ENCODE peak calls at places on chromosome 5, in nine cellular contexts. One of them, this sample, is unnamed.

GRCh38 chr5:108730617-108731340 is 16.9 kb upstream of the FER start:
- DNase-seq in ELF-1: no peak
- DNase-seq in stimulated activated CD4-positive, alpha-beta T cell treated with anti-CD3 and anti-CD28 coated beads, Interleukin-2, amount 100 ng/mL, for 48 hours: no peak
- DNase-seq in hepatic stellate cell: no peak
- DNase-seq in SW480: no peak
- DNase-seq in globus pallidus: peak; percentile 31
- DNase-seq in SK-N-SH: no peak
- DNase-seq in activated CD4-positive, alpha-beta T cell treated with anti-CD3 and anti-CD28 coated beads, Interleukin-2, amount 50 U/mL, for 24 hours: no peak
- DNase-seq in GM12878: no peak
- DNase-seq in this sample: no peak

GRCh38 chr5:140296289-140296688 is 6.6 kb downstream of the PFDN1 start:
- DNase-seq in ELF-1: peak; percentile 29
- DNase-seq in stimulated activated CD4-positive, alpha-beta T cell treated with anti-CD3 and anti-CD28 coated beads, Interleukin-2, amount 100 ng/mL, for 48 hours: no peak
- DNase-seq in hepatic stellate cell: no peak
- DNase-seq in SW480: no peak
- DNase-seq in globus pallidus: no peak
- DNase-seq in SK-N-SH: no peak
- DNase-seq in activated CD4-positive, alpha-beta T cell treated with anti-CD3 and anti-CD28 coated beads, Interleukin-2, amount 50 U/mL, for 24 hours: no peak
- DNase-seq in GM12878: no peak
- DNase-seq in this sample: no peak

GRCh38 chr5:52859619-52860018 is 71.9 kb downstream of the ITGA1 start:
- DNase-seq in ELF-1: no peak
- DNase-seq in stimulated activated CD4-positive, alpha-beta T cell treated with anti-CD3 and anti-CD28 coated beads, Interleukin-2, amount 100 ng/mL, for 48 hours: no peak
- DNase-seq in hepatic stellate cell: peak; percentile 40
- DNase-seq in SW480: no peak
- DNase-seq in globus pallidus: no peak
- DNase-seq in SK-N-SH: peak; percentile 3
- DNase-seq in activated CD4-positive, alpha-beta T cell treated with anti-CD3 and anti-CD28 coated beads, Interleukin-2, amount 50 U/mL, for 24 hours: no peak
- DNase-seq in GM12878: no peak
- DNase-seq in this sample: peak; percentile 85

GRCh38 chr5:6790346-6790865 is 77.2 kb downstream of the TENT4A start:
- DNase-seq in ELF-1: no peak
- DNase-seq in stimulated activated CD4-positive, alpha-beta T cell treated with anti-CD3 and anti-CD28 coated beads, Interleukin-2, amount 100 ng/mL, for 48 hours: no peak
- DNase-seq in hepatic stellate cell: no peak
- DNase-seq in SW480: no peak
- DNase-seq in globus pallidus: no peak
- DNase-seq in SK-N-SH: no peak
- DNase-seq in activated CD4-positive, alpha-beta T cell treated with anti-CD3 and anti-CD28 coated beads, Interleukin-2, amount 50 U/mL, for 24 hours: no peak
- DNase-seq in GM12878: no peak
- DNase-seq in this sample: no peak

GRCh38 chr5:146107901-146108300 is 2.5 kb upstream of the PLAC8L1 start:
- DNase-seq in ELF-1: no peak
- DNase-seq in stimulated activated CD4-positive, alpha-beta T cell treated with anti-CD3 and anti-CD28 coated beads, Interleukin-2, amount 100 ng/mL, for 48 hours: no peak
- DNase-seq in hepatic stellate cell: no peak
- DNase-seq in SW480: no peak
- DNase-seq in globus pallidus: no peak
- DNase-seq in SK-N-SH: no peak
- DNase-seq in activated CD4-positive, alpha-beta T cell treated with anti-CD3 and anti-CD28 coated beads, Interleukin-2, amount 50 U/mL, for 24 hours: no peak
- DNase-seq in GM12878: no peak
- DNase-seq in this sample: peak; percentile 20

GRCh38 chr5:181224390-181225234 is 1.5 kb downstream of the TRIM41 start:
- DNase-seq in ELF-1: no peak
- DNase-seq in stimulated activated CD4-positive, alpha-beta T cell treated with anti-CD3 and anti-CD28 coated beads, Interleukin-2, amount 100 ng/mL, for 48 hours: no peak
- DNase-seq in hepatic stellate cell: no peak
- DNase-seq in SW480: no peak
- DNase-seq in globus pallidus: no peak
- DNase-seq in SK-N-SH: peak; percentile 38
- DNase-seq in activated CD4-positive, alpha-beta T cell treated with anti-CD3 and anti-CD28 coated beads, Interleukin-2, amount 50 U/mL, for 24 hours: no peak
- DNase-seq in GM12878: no peak
- DNase-seq in this sample: no peak

GRCh38 chr5:125660231-125660895 is 762.8 kb upstream of the GRAMD2B start:
- DNase-seq in ELF-1: no peak
- DNase-seq in stimulated activated CD4-positive, alpha-beta T cell treated with anti-CD3 and anti-CD28 coated beads, Interleukin-2, amount 100 ng/mL, for 48 hours: no peak
- DNase-seq in hepatic stellate cell: no peak
- DNase-seq in SW480: no peak
- DNase-seq in globus pallidus: no peak
- DNase-seq in SK-N-SH: no peak
- DNase-seq in activated CD4-positive, alpha-beta T cell treated with anti-CD3 and anti-CD28 coated beads, Interleukin-2, amount 50 U/mL, for 24 hours: no peak
- DNase-seq in GM12878: no peak
- DNase-seq in this sample: no peak

GRCh38 chr5:154968953-154969352 is 28.1 kb downstream of the MRPL22 start:
- DNase-seq in ELF-1: no peak
- DNase-seq in stimulated activated CD4-positive, alpha-beta T cell treated with anti-CD3 and anti-CD28 coated beads, Interleukin-2, amount 100 ng/mL, for 48 hours: no peak
- DNase-seq in hepatic stellate cell: no peak
- DNase-seq in SW480: no peak
- DNase-seq in globus pallidus: no peak
- DNase-seq in SK-N-SH: no peak
- DNase-seq in activated CD4-positive, alpha-beta T cell treated with anti-CD3 and anti-CD28 coated beads, Interleukin-2, amount 50 U/mL, for 24 hours: no peak
- DNase-seq in GM12878: no peak
- DNase-seq in this sample: no peak

GRCh38 chr5:93576994-93577575 is 3.9 kb downstream of the NR2F1-AS1 start:
- DNase-seq in ELF-1: no peak
- DNase-seq in stimulated activated CD4-positive, alpha-beta T cell treated with anti-CD3 and anti-CD28 coated beads, Interleukin-2, amount 100 ng/mL, for 48 hours: no peak
- DNase-seq in hepatic stellate cell: no peak
- DNase-seq in SW480: no peak
- DNase-seq in globus pallidus: no peak
- DNase-seq in SK-N-SH: no peak
- DNase-seq in activated CD4-positive, alpha-beta T cell treated with anti-CD3 and anti-CD28 coated beads, Interleukin-2, amount 50 U/mL, for 24 hours: no peak
- DNase-seq in GM12878: no peak
- DNase-seq in this sample: no peak

GRCh38 chr5:157952374-157952685 is 93.4 kb upstream of the CLINT1 start:
- DNase-seq in ELF-1: no peak
- DNase-seq in stimulated activated CD4-positive, alpha-beta T cell treated with anti-CD3 and anti-CD28 coated beads, Interleukin-2, amount 100 ng/mL, for 48 hours: no peak
- DNase-seq in hepatic stellate cell: no peak
- DNase-seq in SW480: no peak
- DNase-seq in globus pallidus: no peak
- DNase-seq in SK-N-SH: no peak
- DNase-seq in activated CD4-positive, alpha-beta T cell treated with anti-CD3 and anti-CD28 coated beads, Interleukin-2, amount 50 U/mL, for 24 hours: no peak
- DNase-seq in GM12878: no peak
- DNase-seq in this sample: no peak

GRCh38 chr5:28400076-28400475 is 1361.7 kb upstream of the CDH9 start:
- DNase-seq in ELF-1: no peak
- DNase-seq in stimulated activated CD4-positive, alpha-beta T cell treated with anti-CD3 and anti-CD28 coated beads, Interleukin-2, amount 100 ng/mL, for 48 hours: no peak
- DNase-seq in hepatic stellate cell: no peak
- DNase-seq in SW480: no peak
- DNase-seq in globus pallidus: no peak
- DNase-seq in SK-N-SH: no peak
- DNase-seq in activated CD4-positive, alpha-beta T cell treated with anti-CD3 and anti-CD28 coated beads, Interleukin-2, amount 50 U/mL, for 24 hours: no peak
- DNase-seq in GM12878: no peak
- DNase-seq in this sample: no peak

GRCh38 chr5:139283252-139284166 is 10.0 kb upstream of the MATR3 start:
- DNase-seq in ELF-1: peak; percentile 14
- DNase-seq in stimulated activated CD4-positive, alpha-beta T cell treated with anti-CD3 and anti-CD28 coated beads, Interleukin-2, amount 100 ng/mL, for 48 hours: no peak
- DNase-seq in hepatic stellate cell: no peak
- DNase-seq in SW480: no peak
- DNase-seq in globus pallidus: no peak
- DNase-seq in SK-N-SH: no peak
- DNase-seq in activated CD4-positive, alpha-beta T cell treated with anti-CD3 and anti-CD28 coated beads, Interleukin-2, amount 50 U/mL, for 24 hours: no peak
- DNase-seq in GM12878: no peak
- DNase-seq in this sample: no peak

GRCh38 chr5:156934450-156935211 is 28.4 kb downstream of the TIMD4 start:
- DNase-seq in ELF-1: peak; percentile 30
- DNase-seq in stimulated activated CD4-positive, alpha-beta T cell treated with anti-CD3 and anti-CD28 coated beads, Interleukin-2, amount 100 ng/mL, for 48 hours: peak; percentile 44
- DNase-seq in hepatic stellate cell: no peak
- DNase-seq in SW480: no peak
- DNase-seq in globus pallidus: peak; percentile 37
- DNase-seq in SK-N-SH: peak; percentile 36
- DNase-seq in activated CD4-positive, alpha-beta T cell treated with anti-CD3 and anti-CD28 coated beads, Interleukin-2, amount 50 U/mL, for 24 hours: peak; percentile 45
- DNase-seq in GM12878: no peak
- DNase-seq in this sample: peak; percentile 30

GRCh38 chr5:56412601-56413379 is 179.7 kb upstream of the ANKRD55 start:
- DNase-seq in ELF-1: no peak
- DNase-seq in stimulated activated CD4-positive, alpha-beta T cell treated with anti-CD3 and anti-CD28 coated beads, Interleukin-2, amount 100 ng/mL, for 48 hours: no peak
- DNase-seq in hepatic stellate cell: no peak
- DNase-seq in SW480: no peak
- DNase-seq in globus pallidus: peak; percentile 69
- DNase-seq in SK-N-SH: no peak
- DNase-seq in activated CD4-positive, alpha-beta T cell treated with anti-CD3 and anti-CD28 coated beads, Interleukin-2, amount 50 U/mL, for 24 hours: no peak
- DNase-seq in GM12878: peak; percentile 80
- DNase-seq in this sample: no peak

GRCh38 chr5:126912607-126913006 is 117.8 kb downstream of the MARCHF3 start:
- DNase-seq in ELF-1: no peak
- DNase-seq in stimulated activated CD4-positive, alpha-beta T cell treated with anti-CD3 and anti-CD28 coated beads, Interleukin-2, amount 100 ng/mL, for 48 hours: no peak
- DNase-seq in hepatic stellate cell: no peak
- DNase-seq in SW480: no peak
- DNase-seq in globus pallidus: no peak
- DNase-seq in SK-N-SH: peak; percentile 11
- DNase-seq in activated CD4-positive, alpha-beta T cell treated with anti-CD3 and anti-CD28 coated beads, Interleukin-2, amount 50 U/mL, for 24 hours: no peak
- DNase-seq in GM12878: no peak
- DNase-seq in this sample: peak; percentile 10

GRCh38 chr5:132753135-132753987 is 6.1 kb downstream of the CCNI2 start:
- DNase-seq in ELF-1: peak; percentile 38
- DNase-seq in stimulated activated CD4-positive, alpha-beta T cell treated with anti-CD3 and anti-CD28 coated beads, Interleukin-2, amount 100 ng/mL, for 48 hours: no peak
- DNase-seq in hepatic stellate cell: peak; percentile 43
- DNase-seq in SW480: peak; percentile 47
- DNase-seq in globus pallidus: peak; percentile 91
- DNase-seq in SK-N-SH: peak; percentile 47
- DNase-seq in activated CD4-positive, alpha-beta T cell treated with anti-CD3 and anti-CD28 coated beads, Interleukin-2, amount 50 U/mL, for 24 hours: no peak
- DNase-seq in GM12878: no peak
- DNase-seq in this sample: no peak

GRCh38 chr5:132456553-132457361 is 33.8 kb downstream of the IRF1 start:
- DNase-seq in ELF-1: no peak
- DNase-seq in stimulated activated CD4-positive, alpha-beta T cell treated with anti-CD3 and anti-CD28 coated beads, Interleukin-2, amount 100 ng/mL, for 48 hours: no peak
- DNase-seq in hepatic stellate cell: no peak
- DNase-seq in SW480: peak; percentile 92
- DNase-seq in globus pallidus: no peak
- DNase-seq in SK-N-SH: no peak
- DNase-seq in activated CD4-positive, alpha-beta T cell treated with anti-CD3 and anti-CD28 coated beads, Interleukin-2, amount 50 U/mL, for 24 hours: no peak
- DNase-seq in GM12878: peak; percentile 73
- DNase-seq in this sample: peak; percentile 90

GRCh38 chr5:6732634-6733410 is 19.6 kb downstream of the TENT4A start:
- DNase-seq in ELF-1: no peak
- DNase-seq in stimulated activated CD4-positive, alpha-beta T cell treated with anti-CD3 and anti-CD28 coated beads, Interleukin-2, amount 100 ng/mL, for 48 hours: no peak
- DNase-seq in hepatic stellate cell: peak; percentile 77
- DNase-seq in SW480: no peak
- DNase-seq in globus pallidus: no peak
- DNase-seq in SK-N-SH: peak; percentile 52
- DNase-seq in activated CD4-positive, alpha-beta T cell treated with anti-CD3 and anti-CD28 coated beads, Interleukin-2, amount 50 U/mL, for 24 hours: no peak
- DNase-seq in GM12878: no peak
- DNase-seq in this sample: peak; percentile 95

GRCh38 chr5:139638736-139639618 is 9.2 kb upstream of the CXXC5 start:
- DNase-seq in ELF-1: no peak
- DNase-seq in stimulated activated CD4-positive, alpha-beta T cell treated with anti-CD3 and anti-CD28 coated beads, Interleukin-2, amount 100 ng/mL, for 48 hours: no peak
- DNase-seq in hepatic stellate cell: no peak
- DNase-seq in SW480: no peak
- DNase-seq in globus pallidus: no peak
- DNase-seq in SK-N-SH: peak; percentile 59
- DNase-seq in activated CD4-positive, alpha-beta T cell treated with anti-CD3 and anti-CD28 coated beads, Interleukin-2, amount 50 U/mL, for 24 hours: no peak
- DNase-seq in GM12878: no peak
- DNase-seq in this sample: no peak

GRCh38 chr5:171207256-171207866 is 101.7 kb upstream of the TLX3 start:
- DNase-seq in ELF-1: peak; percentile 61
- DNase-seq in stimulated activated CD4-positive, alpha-beta T cell treated with anti-CD3 and anti-CD28 coated beads, Interleukin-2, amount 100 ng/mL, for 48 hours: peak; percentile 7
- DNase-seq in hepatic stellate cell: peak; percentile 19
- DNase-seq in SW480: peak; percentile 23
- DNase-seq in globus pallidus: peak; percentile 12
- DNase-seq in SK-N-SH: peak; percentile 15
- DNase-seq in activated CD4-positive, alpha-beta T cell treated with anti-CD3 and anti-CD28 coated beads, Interleukin-2, amount 50 U/mL, for 24 hours: no peak
- DNase-seq in GM12878: no peak
- DNase-seq in this sample: peak; percentile 70

GRCh38 chr5:131303537-131303936 is 39.7 kb downstream of the CDC42SE2 start:
- DNase-seq in ELF-1: no peak
- DNase-seq in stimulated activated CD4-positive, alpha-beta T cell treated with anti-CD3 and anti-CD28 coated beads, Interleukin-2, amount 100 ng/mL, for 48 hours: no peak
- DNase-seq in hepatic stellate cell: no peak
- DNase-seq in SW480: no peak
- DNase-seq in globus pallidus: no peak
- DNase-seq in SK-N-SH: no peak
- DNase-seq in activated CD4-positive, alpha-beta T cell treated with anti-CD3 and anti-CD28 coated beads, Interleukin-2, amount 50 U/mL, for 24 hours: no peak
- DNase-seq in GM12878: no peak
- DNase-seq in this sample: peak; percentile 73

GRCh38 chr5:76692274-76692540 is 23.7 kb upstream of the F2R start:
- DNase-seq in ELF-1: no peak
- DNase-seq in stimulated activated CD4-positive, alpha-beta T cell treated with anti-CD3 and anti-CD28 coated beads, Interleukin-2, amount 100 ng/mL, for 48 hours: no peak
- DNase-seq in hepatic stellate cell: no peak
- DNase-seq in SW480: no peak
- DNase-seq in globus pallidus: no peak
- DNase-seq in SK-N-SH: no peak
- DNase-seq in activated CD4-positive, alpha-beta T cell treated with anti-CD3 and anti-CD28 coated beads, Interleukin-2, amount 50 U/mL, for 24 hours: no peak
- DNase-seq in GM12878: no peak
- DNase-seq in this sample: no peak

GRCh38 chr5:180785151-180785781 is 17.3 kb downstream of the MGAT1 start:
- DNase-seq in ELF-1: no peak
- DNase-seq in stimulated activated CD4-positive, alpha-beta T cell treated with anti-CD3 and anti-CD28 coated beads, Interleukin-2, amount 100 ng/mL, for 48 hours: no peak
- DNase-seq in hepatic stellate cell: peak; percentile 83
- DNase-seq in SW480: no peak
- DNase-seq in globus pallidus: no peak
- DNase-seq in SK-N-SH: no peak
- DNase-seq in activated CD4-positive, alpha-beta T cell treated with anti-CD3 and anti-CD28 coated beads, Interleukin-2, amount 50 U/mL, for 24 hours: no peak
- DNase-seq in GM12878: no peak
- DNase-seq in this sample: peak; percentile 93

GRCh38 chr5:156380846-156381245 is 53.9 kb downstream of the SGCD start:
- DNase-seq in ELF-1: no peak
- DNase-seq in stimulated activated CD4-positive, alpha-beta T cell treated with anti-CD3 and anti-CD28 coated beads, Interleukin-2, amount 100 ng/mL, for 48 hours: no peak
- DNase-seq in hepatic stellate cell: no peak
- DNase-seq in SW480: no peak
- DNase-seq in globus pallidus: no peak
- DNase-seq in SK-N-SH: no peak
- DNase-seq in activated CD4-positive, alpha-beta T cell treated with anti-CD3 and anti-CD28 coated beads, Interleukin-2, amount 50 U/mL, for 24 hours: no peak
- DNase-seq in GM12878: no peak
- DNase-seq in this sample: peak; percentile 85

GRCh38 chr5:158500019-158500418 is 599.7 kb downstream of the EBF1 start:
- DNase-seq in ELF-1: no peak
- DNase-seq in stimulated activated CD4-positive, alpha-beta T cell treated with anti-CD3 and anti-CD28 coated beads, Interleukin-2, amount 100 ng/mL, for 48 hours: no peak
- DNase-seq in hepatic stellate cell: no peak
- DNase-seq in SW480: no peak
- DNase-seq in globus pallidus: no peak
- DNase-seq in SK-N-SH: no peak
- DNase-seq in activated CD4-positive, alpha-beta T cell treated with anti-CD3 and anti-CD28 coated beads, Interleukin-2, amount 50 U/mL, for 24 hours: no peak
- DNase-seq in GM12878: no peak
- DNase-seq in this sample: no peak

GRCh38 chr5:104733063-104733719 is 1170.6 kb upstream of the NUDT12 start:
- DNase-seq in ELF-1: no peak
- DNase-seq in stimulated activated CD4-positive, alpha-beta T cell treated with anti-CD3 and anti-CD28 coated beads, Interleukin-2, amount 100 ng/mL, for 48 hours: no peak
- DNase-seq in hepatic stellate cell: no peak
- DNase-seq in SW480: no peak
- DNase-seq in globus pallidus: no peak
- DNase-seq in SK-N-SH: no peak
- DNase-seq in activated CD4-positive, alpha-beta T cell treated with anti-CD3 and anti-CD28 coated beads, Interleukin-2, amount 50 U/mL, for 24 hours: no peak
- DNase-seq in GM12878: no peak
- DNase-seq in this sample: no peak

GRCh38 chr5:83955916-83956315 is 235.3 kb upstream of the HAPLN1 start:
- DNase-seq in ELF-1: no peak
- DNase-seq in stimulated activated CD4-positive, alpha-beta T cell treated with anti-CD3 and anti-CD28 coated beads, Interleukin-2, amount 100 ng/mL, for 48 hours: no peak
- DNase-seq in hepatic stellate cell: no peak
- DNase-seq in SW480: no peak
- DNase-seq in globus pallidus: no peak
- DNase-seq in SK-N-SH: no peak
- DNase-seq in activated CD4-positive, alpha-beta T cell treated with anti-CD3 and anti-CD28 coated beads, Interleukin-2, amount 50 U/mL, for 24 hours: no peak
- DNase-seq in GM12878: no peak
- DNase-seq in this sample: peak; percentile 70

GRCh38 chr5:67004730-67005350 is 191.8 kb downstream of the CD180 start:
- DNase-seq in ELF-1: peak; percentile 19
- DNase-seq in stimulated activated CD4-positive, alpha-beta T cell treated with anti-CD3 and anti-CD28 coated beads, Interleukin-2, amount 100 ng/mL, for 48 hours: no peak
- DNase-seq in hepatic stellate cell: no peak
- DNase-seq in SW480: no peak
- DNase-seq in globus pallidus: no peak
- DNase-seq in SK-N-SH: peak; percentile 15
- DNase-seq in activated CD4-positive, alpha-beta T cell treated with anti-CD3 and anti-CD28 coated beads, Interleukin-2, amount 50 U/mL, for 24 hours: no peak
- DNase-seq in GM12878: no peak
- DNase-seq in this sample: no peak

GRCh38 chr5:159195775-159196174 is 13.6 kb downstream of the RNF145 start:
- DNase-seq in ELF-1: no peak
- DNase-seq in stimulated activated CD4-positive, alpha-beta T cell treated with anti-CD3 and anti-CD28 coated beads, Interleukin-2, amount 100 ng/mL, for 48 hours: no peak
- DNase-seq in hepatic stellate cell: no peak
- DNase-seq in SW480: no peak
- DNase-seq in globus pallidus: no peak
- DNase-seq in SK-N-SH: no peak
- DNase-seq in activated CD4-positive, alpha-beta T cell treated with anti-CD3 and anti-CD28 coated beads, Interleukin-2, amount 50 U/mL, for 24 hours: no peak
- DNase-seq in GM12878: no peak
- DNase-seq in this sample: no peak

GRCh38 chr5:59296317-59297264 is 596.9 kb downstream of the PDE4D start:
- DNase-seq in ELF-1: no peak
- DNase-seq in stimulated activated CD4-positive, alpha-beta T cell treated with anti-CD3 and anti-CD28 coated beads, Interleukin-2, amount 100 ng/mL, for 48 hours: no peak
- DNase-seq in hepatic stellate cell: no peak
- DNase-seq in SW480: peak; percentile 62
- DNase-seq in globus pallidus: no peak
- DNase-seq in SK-N-SH: no peak
- DNase-seq in activated CD4-positive, alpha-beta T cell treated with anti-CD3 and anti-CD28 coated beads, Interleukin-2, amount 50 U/mL, for 24 hours: no peak
- DNase-seq in GM12878: no peak
- DNase-seq in this sample: peak; percentile 64

This sample was measured in GM23248.